ENCODE peak calls at places on chromosomes 3 and 15, in eight cellular contexts. M is GM23338, W is HCT116, F is Panc1, Q is GM12878, L is HepG2, R is K562, I is SK-N-SH. J is an unnamed sample.

GRCh38 chr3:153599685-153600084 is 437.7 kb downstream of the RAP2B start:
- DNase-seq in Q (no peak), M (no peak), R (no peak), I (no peak), L (peak; percentile 76), W (peak; percentile 54), F (no peak), J (no peak)

GRCh38 chr3:28623106-28623505 is 274.5 kb upstream of the AZI2 start:
- DNase-seq in L (no peak), I (no peak), W (no peak), M (no peak), R (no peak), Q (no peak), F (no peak), J (no peak)

GRCh38 chr3:26827169-26827568 is 204.6 kb downstream of the LRRC3B start:
- DNase-seq in F (no peak), R (no peak), Q (no peak), I (no peak), M (no peak), L (no peak), W (no peak), J (no peak)

GRCh38 chr15:81473177-81473576 is 99.2 kb upstream of the TMC3 start:
- DNase-seq in F (no peak), M (no peak), R (no peak), L (no peak), W (no peak), I (no peak), Q (no peak), J (no peak)

GRCh38 chr15:66758844-66759243 is 56.8 kb downstream of the SMAD6 start:
- DNase-seq in R (no peak), L (no peak), W (no peak), F (no peak), I (no peak), M (no peak), Q (no peak), J (no peak)

GRCh38 chr15:56942118-56942517 is 23.7 kb downstream of the TCF12 start:
- DNase-seq in L (no peak), M (no peak), F (no peak), W (no peak), R (no peak), I (no peak), Q (no peak), J (no peak)

GRCh38 chr15:61794881-61795280 is 265.4 kb downstream of the VPS13C start:
- DNase-seq in W (no peak), M (no peak), R (no peak), F (no peak), Q (no peak), L (no peak), I (no peak), J (no peak)

GRCh38 chr3:8324727-8325126 is 176.9 kb upstream of the LMCD1 start:
- DNase-seq in I (peak; percentile 53), Q (no peak), R (no peak), W (peak; percentile 40), F (peak; percentile 17), M (peak; percentile 70), L (peak; percentile 27), J (no peak)

GRCh38 chr3:147356909-147357733 is 49.2 kb downstream of the ZIC4 start:
- DNase-seq in R (no peak), L (no peak), M (peak; percentile 92), F (no peak), I (peak; percentile 55), W (no peak), Q (no peak), J (no peak)

GRCh38 chr15:45128971-45129639 is 574 bp downstream of the DUOXA1 start:
- DNase-seq in R (no peak), W (no peak), I (no peak), Q (no peak), F (no peak), L (no peak), M (peak; percentile 39), J (no peak)

GRCh38 chr15:39275066-39275465 is 305.8 kb upstream of the THBS1 start:
- DNase-seq in Q (no peak), I (no peak), F (no peak), M (no peak), R (no peak), W (no peak), L (no peak), J (no peak)

GRCh38 chr3:144054766-144055165 is 83.1 kb downstream of the DIPK2A start:
- DNase-seq in M (no peak), W (no peak), F (no peak), I (no peak), Q (no peak), L (no peak), R (no peak), J (no peak)

GRCh38 chr3:112755845-112756671 is 90.6 kb downstream of the CD200R1L start:
- DNase-seq in Q (no peak), W (no peak), I (no peak), R (no peak), L (no peak), M (no peak), F (no peak), J (peak; percentile 56)

GRCh38 chr15:49832421-49832980 is 211.7 kb downstream of the DTWD1 start:
- DNase-seq in R (peak; percentile 11), M (peak; percentile 75), L (peak; percentile 31), Q (no peak), I (peak; percentile 5), W (no peak), F (no peak), J (peak; percentile 24)

GRCh38 chr3:141402476-141403171 is 34.3 kb downstream of the ZBTB38 start:
- DNase-seq in M (peak; percentile 84), L (peak; percentile 33), Q (no peak), F (no peak), R (no peak), W (no peak), I (peak; percentile 84), J (peak; percentile 7)

GRCh38 chr15:101675796-101676582 is 23.8 kb upstream of the TM2D3 start:
- DNase-seq in I (no peak), M (peak; percentile 37), Q (no peak), R (no peak), F (no peak), L (no peak), W (no peak), J (no peak)
- TF ChIP-seq REST in I (no peak), M (no peak), Q (no peak), R (no peak), F (no peak), L (no peak), W (no peak), J (no peak)

GRCh38 chr3:48189321-48189720 is 1.1 kb upstream of the CDC25A start:
- DNase-seq in I (no peak), M (no peak), Q (no peak), F (no peak), W (no peak), L (no peak), R (no peak), J (no peak)

GRCh38 chr3:48199117-48199516 is 10.9 kb upstream of the CDC25A start:
- DNase-seq in M (no peak), F (no peak), R (no peak), Q (no peak), L (no peak), W (no peak), I (no peak), J (no peak)

GRCh38 chr3:48190911-48191310 is 2.7 kb upstream of the CDC25A start:
- DNase-seq in W (no peak), R (no peak), Q (no peak), L (peak; percentile 70), F (no peak), I (no peak), M (no peak), J (no peak)

GRCh38 chr3:48194446-48195071 is 6.3 kb upstream of the CDC25A start:
- DNase-seq in M (peak; percentile 90), I (peak; percentile 82), W (peak; percentile 48), R (peak; percentile 53), F (peak; percentile 46), L (peak; percentile 68), Q (peak; percentile 23), J (peak; percentile 53)
- TF ChIP-seq POLR2AphosphoS5 in M (no peak), I (no peak), W (no peak), R (no peak), F (no peak), L (no peak), Q (no peak), J (no peak)

GRCh38 chr3:10957976-10958749 is 34.4 kb upstream of the SLC6A1 start:
- DNase-seq in L (no peak), M (no peak), W (no peak), Q (no peak), R (no peak), I (no peak), F (no peak), J (no peak)
- TF ChIP-seq REST in L (no peak), M (no peak), W (no peak), Q (no peak), R (no peak), I (no peak), F (no peak), J (no peak)

GRCh38 chr3:119580148-119580760 is 962 bp downstream of the ADPRH start:
- DNase-seq in W (no peak), Q (no peak), L (no peak), M (peak; percentile 57), R (no peak), F (no peak), I (peak; percentile 22), J (no peak)
- TF ChIP-seq POLR2AphosphoS5 in W (no peak), Q (peak; percentile 84), L (no peak), M (no peak), R (no peak), F (no peak), I (no peak), J (no peak)

GRCh38 chr3:89570465-89570864 is 463.0 kb downstream of the EPHA3 start:
- DNase-seq in W (no peak), R (no peak), Q (no peak), I (no peak), F (no peak), M (no peak), L (no peak), J (no peak)

GRCh38 chr3:89560546-89560945 is 453.1 kb downstream of the EPHA3 start:
- DNase-seq in R (no peak), L (no peak), Q (no peak), M (no peak), F (no peak), W (no peak), I (no peak), J (no peak)

GRCh38 chr3:89562373-89562772 is 455.0 kb downstream of the EPHA3 start:
- DNase-seq in R (no peak), W (no peak), F (no peak), M (peak; percentile 13), Q (no peak), L (peak; percentile 3), I (no peak), J (no peak)

GRCh38 chr3:89565098-89565497 is 457.7 kb downstream of the EPHA3 start:
- DNase-seq in W (no peak), F (no peak), Q (no peak), M (no peak), R (no peak), I (no peak), L (no peak), J (no peak)
- TF ChIP-seq REST in W (no peak), F (no peak), Q (no peak), M (no peak), R (no peak), I (no peak), L (no peak), J (no peak)